ENCODE peak calls at places on chromosome 14, in five cellular contexts. One of them, this sample, is unnamed.

GRCh38 chr14:52175982-52176502 is 91.5 kb upstream of the PTGDR start:
- DNase-seq in fibroblast of the conjunctiva: no peak
- DNase-seq in T-helper 2 cell: no peak
- DNase-seq in Daoy: no peak
- DNase-seq in effector memory CD4-positive, alpha-beta T cell: peak
- DNase-seq in this sample: no peak

GRCh38 chr14:30607156-30607780 is 14.9 kb upstream of the SCFD1 start:
- DNase-seq in fibroblast of the conjunctiva: no peak
- DNase-seq in T-helper 2 cell: no peak
- DNase-seq in Daoy: peak
- DNase-seq in effector memory CD4-positive, alpha-beta T cell: no peak
- DNase-seq in this sample: no peak

GRCh38 chr14:51109651-51110050 is 14.7 kb upstream of the TRIM9 start:
- DNase-seq in fibroblast of the conjunctiva: no peak
- DNase-seq in T-helper 2 cell: no peak
- DNase-seq in Daoy: no peak
- DNase-seq in effector memory CD4-positive, alpha-beta T cell: no peak
- DNase-seq in this sample: no peak

GRCh38 chr14:35299708-35300107 is 7.5 kb downstream of the PSMA6 start:
- DNase-seq in fibroblast of the conjunctiva: no peak
- DNase-seq in T-helper 2 cell: no peak
- DNase-seq in Daoy: no peak
- DNase-seq in effector memory CD4-positive, alpha-beta T cell: no peak
- DNase-seq in this sample: no peak

GRCh38 chr14:61668267-61668666 is 27.0 kb upstream of the HIF1A start:
- DNase-seq in fibroblast of the conjunctiva: no peak
- DNase-seq in T-helper 2 cell: no peak
- DNase-seq in Daoy: peak
- DNase-seq in effector memory CD4-positive, alpha-beta T cell: no peak
- DNase-seq in this sample: no peak

GRCh38 chr14:92412912-92413311 is 89.9 kb downstream of the SLC24A4 start:
- DNase-seq in fibroblast of the conjunctiva: no peak
- DNase-seq in T-helper 2 cell: no peak
- DNase-seq in Daoy: no peak
- DNase-seq in effector memory CD4-positive, alpha-beta T cell: no peak
- DNase-seq in this sample: no peak

GRCh38 chr14:100019156-100019882 is 45.9 kb upstream of the EVL start:
- DNase-seq in fibroblast of the conjunctiva: no peak
- DNase-seq in T-helper 2 cell: no peak
- DNase-seq in Daoy: no peak
- DNase-seq in effector memory CD4-positive, alpha-beta T cell: no peak
- DNase-seq in this sample: no peak

GRCh38 chr14:61468063-61468825 is 146.9 kb downstream of the PRKCH start:
- DNase-seq in fibroblast of the conjunctiva: no peak
- DNase-seq in T-helper 2 cell: no peak
- DNase-seq in Daoy: no peak
- DNase-seq in effector memory CD4-positive, alpha-beta T cell: no peak
- DNase-seq in this sample: no peak

GRCh38 chr14:88386395-88386794 is 938 bp downstream of the SPATA7 start:
- DNase-seq in fibroblast of the conjunctiva: no peak
- DNase-seq in T-helper 2 cell: no peak
- DNase-seq in Daoy: no peak
- DNase-seq in effector memory CD4-positive, alpha-beta T cell: no peak
- DNase-seq in this sample: no peak

GRCh38 chr14:56491299-56492285 is 88.0 kb upstream of the TMEM260 start:
- DNase-seq in fibroblast of the conjunctiva: peak
- DNase-seq in T-helper 2 cell: no peak
- DNase-seq in Daoy: peak
- DNase-seq in effector memory CD4-positive, alpha-beta T cell: no peak
- DNase-seq in this sample: no peak

GRCh38 chr14:100629098-100629497 is 41.9 kb upstream of the BEGAIN start:
- DNase-seq in fibroblast of the conjunctiva: no peak
- DNase-seq in T-helper 2 cell: no peak
- DNase-seq in Daoy: peak
- DNase-seq in effector memory CD4-positive, alpha-beta T cell: no peak
- DNase-seq in this sample: no peak

GRCh38 chr14:55373784-55374725 is 37.6 kb downstream of the ATG14 start:
- DNase-seq in fibroblast of the conjunctiva: no peak
- DNase-seq in T-helper 2 cell: no peak
- DNase-seq in Daoy: peak
- DNase-seq in effector memory CD4-positive, alpha-beta T cell: no peak
- DNase-seq in this sample: peak

GRCh38 chr14:29601559-29602109 is 326.0 kb downstream of the PRKD1 start:
- DNase-seq in fibroblast of the conjunctiva: no peak
- DNase-seq in T-helper 2 cell: no peak
- DNase-seq in Daoy: no peak
- DNase-seq in effector memory CD4-positive, alpha-beta T cell: no peak
- DNase-seq in this sample: no peak

GRCh38 chr14:28468191-28469151 is 298.1 kb upstream of the FOXG1 start:
- DNase-seq in fibroblast of the conjunctiva: no peak
- DNase-seq in T-helper 2 cell: no peak
- DNase-seq in Daoy: peak
- DNase-seq in effector memory CD4-positive, alpha-beta T cell: no peak
- DNase-seq in this sample: no peak

GRCh38 chr14:103576371-103577024 is 13.7 kb downstream of the COA8 start:
- DNase-seq in fibroblast of the conjunctiva: peak
- DNase-seq in T-helper 2 cell: no peak
- DNase-seq in Daoy: peak
- DNase-seq in effector memory CD4-positive, alpha-beta T cell: no peak
- DNase-seq in this sample: no peak

GRCh38 chr14:100891051-100891450 is 12.5 kb downstream of the RTL1 start:
- DNase-seq in fibroblast of the conjunctiva: no peak
- DNase-seq in T-helper 2 cell: no peak
- DNase-seq in Daoy: no peak
- DNase-seq in effector memory CD4-positive, alpha-beta T cell: no peak
- DNase-seq in this sample: no peak

GRCh38 chr14:69094481-69094880 is 58.4 kb downstream of the DCAF5 start:
- DNase-seq in fibroblast of the conjunctiva: no peak
- DNase-seq in T-helper 2 cell: no peak
- DNase-seq in Daoy: no peak
- DNase-seq in effector memory CD4-positive, alpha-beta T cell: no peak
- DNase-seq in this sample: no peak

GRCh38 chr14:24238527-24239037 is 3.8 kb downstream of the TINF2 start:
- DNase-seq in fibroblast of the conjunctiva: no peak
- DNase-seq in T-helper 2 cell: no peak
- DNase-seq in Daoy: no peak
- DNase-seq in effector memory CD4-positive, alpha-beta T cell: no peak
- DNase-seq in this sample: no peak

GRCh38 chr14:68306265-68306933 is 486.5 kb downstream of the ZFP36L1 start:
- DNase-seq in fibroblast of the conjunctiva: no peak
- DNase-seq in T-helper 2 cell: no peak
- DNase-seq in Daoy: no peak
- DNase-seq in effector memory CD4-positive, alpha-beta T cell: no peak
- DNase-seq in this sample: no peak

GRCh38 chr14:90235179-90235976 is 21.0 kb upstream of the PSMC1 start:
- DNase-seq in fibroblast of the conjunctiva: peak
- DNase-seq in T-helper 2 cell: peak
- DNase-seq in Daoy: peak
- DNase-seq in effector memory CD4-positive, alpha-beta T cell: peak
- DNase-seq in this sample: peak

GRCh38 chr14:61111145-61112130 is 130.4 kb downstream of the SLC38A6 start:
- DNase-seq in fibroblast of the conjunctiva: no peak
- DNase-seq in T-helper 2 cell: no peak
- DNase-seq in Daoy: peak
- DNase-seq in effector memory CD4-positive, alpha-beta T cell: no peak
- DNase-seq in this sample: no peak

GRCh38 chr14:94532462-94532861 is 23.2 kb upstream of the SERPINA12 start:
- DNase-seq in fibroblast of the conjunctiva: no peak
- DNase-seq in T-helper 2 cell: no peak
- DNase-seq in Daoy: no peak
- DNase-seq in effector memory CD4-positive, alpha-beta T cell: no peak
- DNase-seq in this sample: no peak

GRCh38 chr14:102729268-102729667 is 48.0 kb upstream of the TRAF3 start:
- DNase-seq in fibroblast of the conjunctiva: no peak
- DNase-seq in T-helper 2 cell: no peak
- DNase-seq in Daoy: no peak
- DNase-seq in effector memory CD4-positive, alpha-beta T cell: no peak
- DNase-seq in this sample: no peak

GRCh38 chr14:77099425-77100167 is 1.5 kb downstream of the CIPC start:
- DNase-seq in fibroblast of the conjunctiva: peak
- DNase-seq in T-helper 2 cell: no peak
- DNase-seq in Daoy: peak
- DNase-seq in effector memory CD4-positive, alpha-beta T cell: no peak
- DNase-seq in this sample: no peak

GRCh38 chr14:96086032-96086431 is 46.9 kb downstream of the C14orf132 start:
- DNase-seq in fibroblast of the conjunctiva: peak
- DNase-seq in T-helper 2 cell: no peak
- DNase-seq in Daoy: peak
- DNase-seq in effector memory CD4-positive, alpha-beta T cell: no peak
- DNase-seq in this sample: no peak

This sample was measured in stimulated activated CD4-positive, alpha-beta T cell treated with anti-CD3 and anti-CD28 coated beads, Interleukin-4, amount 100 ng/mL, for 4 hours.